ENCODE peak calls at places on chromosomes 12 and 14, in four cellular contexts. U is colonic mucosa, E is BJ, G is HL-60. M is an unnamed sample.

GRCh38 chr12:107580750-107581529 is 104.7 kb upstream of the PWP1 start:
- DNase-seq in G (no peak), U (no peak), E (no peak), M (peak; percentile 25)

GRCh38 chr12:43758728-43759563 is at the start of the genes IRAK4 and PUS7L:
- DNase-seq in E (peak; percentile 84), U (peak; percentile 96), G (peak; percentile 92), M (peak; percentile 99)

GRCh38 chr12:45464699-45465098 is 248.8 kb downstream of the ANO6 start:
- DNase-seq in U (no peak), G (no peak), E (no peak), M (peak; percentile 2)

GRCh38 chr12:78494911-78495310 is 369.7 kb upstream of the SYT1 start:
- DNase-seq in G (no peak), E (peak; percentile 28), U (no peak), M (no peak)

GRCh38 chr12:42804928-42805327 is 215.4 kb upstream of the PRICKLE1 start:
- DNase-seq in U (no peak), E (no peak), G (no peak), M (no peak)

GRCh38 chr14:69716483-69717187 is 50.3 kb upstream of the SRSF5 start:
- DNase-seq in U (no peak), G (peak; percentile 66), E (peak; percentile 40), M (peak; percentile 41)

GRCh38 chr12:72230589-72230988 is 41.6 kb upstream of the TRHDE start:
- DNase-seq in G (no peak), U (no peak), E (peak; percentile 26), M (no peak)

GRCh38 chr12:10409387-10409786 is at the start of gene KLRC4:
- DNase-seq in E (no peak), U (no peak), G (peak; percentile 22), M (peak; percentile 9)

GRCh38 chr12:6215932-6216494 is 15.8 kb downstream of the CD9 start:
- DNase-seq in U (peak; percentile 90), G (no peak), E (peak; percentile 51), M (peak; percentile 79)

GRCh38 chr12:102653406-102653805 is 173.0 kb upstream of the IGF1 start:
- DNase-seq in U (no peak), E (no peak), G (no peak), M (no peak)

GRCh38 chr12:40226652-40227051 is 1.9 kb downstream of the LRRK2 start:
- DNase-seq in E (peak; percentile 54), U (no peak), G (no peak), M (no peak)

GRCh38 chr14:24315807-24316596 is 4.7 kb downstream of the LTB4R start:
- DNase-seq in E (no peak), G (no peak), U (peak; percentile 73), M (peak; percentile 95)

GRCh38 chr12:105279460-105280056 is 43.6 kb upstream of the APPL2 start:
- DNase-seq in E (no peak), G (no peak), U (peak; percentile 67), M (peak; percentile 48)

GRCh38 chr12:76790564-76791552 is 26.9 kb downstream of the ZDHHC17 start:
- DNase-seq in U (no peak), E (no peak), G (no peak), M (peak; percentile 32)

GRCh38 chr14:28494196-28494595 is 272.4 kb upstream of the FOXG1 start:
- DNase-seq in G (no peak), U (no peak), E (no peak), M (no peak)

GRCh38 chr14:35558680-35559079 is 24.7 kb downstream of the INSM2 start:
- DNase-seq in E (no peak), U (no peak), G (no peak), M (no peak)

GRCh38 chr12:124917135-124917840 is 2.8 kb upstream of the UBC start:
- DNase-seq in G (peak; percentile 99), U (peak; percentile 97), E (peak; percentile 99), M (peak; percentile 100)

GRCh38 chr12:10982244-10982643 is 4.5 kb downstream of the TAS2R50 start:
- DNase-seq in G (no peak), E (no peak), U (no peak), M (peak; percentile 35)

GRCh38 chr12:74021937-74022336 is 515.7 kb upstream of the ATXN7L3B start:
- DNase-seq in G (peak; percentile 5), U (peak; percentile 24), E (no peak), M (peak; percentile 48)

GRCh38 chr14:59126714-59127436 is 61.6 kb upstream of the DAAM1 start:
- DNase-seq in G (peak; percentile 22), E (no peak), U (no peak), M (peak; percentile 66)

GRCh38 chr14:80404413-80404812 is 193.1 kb upstream of the DIO2 start:
- DNase-seq in G (no peak), E (no peak), U (no peak), M (no peak)

GRCh38 chr12:46872135-46872534 is 46.3 kb upstream of the SLC38A4 start:
- DNase-seq in E (no peak), G (no peak), U (no peak), M (no peak)

GRCh38 chr14:72607386-72608125 is 286.3 kb downstream of the DPF3 start:
- DNase-seq in E (no peak), U (peak; percentile 7), G (no peak), M (no peak)

GRCh38 chr14:81220488-81220766 is 332 bp downstream of the GTF2A1 start:
- DNase-seq in U (no peak), G (no peak), E (no peak), M (no peak)

GRCh38 chr14:77120771-77121743 is 20.5 kb downstream of the ZDHHC22 start:
- DNase-seq in G (no peak), E (no peak), U (no peak), M (peak; percentile 77)

DNA sequence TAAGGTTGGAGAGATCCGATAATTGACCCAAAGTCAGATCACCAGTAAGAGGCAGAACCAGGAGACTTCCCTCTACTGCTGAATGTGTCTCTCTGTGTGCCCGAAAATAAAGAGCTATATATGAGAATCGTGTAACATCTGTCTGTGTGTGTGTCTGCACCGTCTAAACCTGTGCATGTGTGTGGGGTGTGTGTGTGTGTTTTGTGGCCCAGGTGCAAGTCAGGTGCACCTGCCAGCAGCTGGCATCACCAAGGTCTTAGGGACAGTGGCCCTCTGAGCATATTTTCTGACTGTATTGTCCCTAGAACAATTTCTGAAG is 24.7 kb upstream of the KRT78 start:
- DNase-seq in G (no peak), E (no peak), U (no peak), M (no peak)
- H3K4me3 ChIP-seq in G (no peak overlapping the region), E (no peak overlapping the region), U (peak overlapping the region; percentile 40), M (no peak overlapping the region)

GRCh38 chr12:108633081-108633533 is 587 bp downstream of the SELPLG start:
- DNase-seq in G (no peak), E (no peak), U (no peak), M (no peak)
- H3K4me3 ChIP-seq in G (peak overlapping the region; percentile 53), E (no peak overlapping the region), U (peak overlapping the region; percentile 27), M (peak overlapping the region; percentile 9)

DNA sequence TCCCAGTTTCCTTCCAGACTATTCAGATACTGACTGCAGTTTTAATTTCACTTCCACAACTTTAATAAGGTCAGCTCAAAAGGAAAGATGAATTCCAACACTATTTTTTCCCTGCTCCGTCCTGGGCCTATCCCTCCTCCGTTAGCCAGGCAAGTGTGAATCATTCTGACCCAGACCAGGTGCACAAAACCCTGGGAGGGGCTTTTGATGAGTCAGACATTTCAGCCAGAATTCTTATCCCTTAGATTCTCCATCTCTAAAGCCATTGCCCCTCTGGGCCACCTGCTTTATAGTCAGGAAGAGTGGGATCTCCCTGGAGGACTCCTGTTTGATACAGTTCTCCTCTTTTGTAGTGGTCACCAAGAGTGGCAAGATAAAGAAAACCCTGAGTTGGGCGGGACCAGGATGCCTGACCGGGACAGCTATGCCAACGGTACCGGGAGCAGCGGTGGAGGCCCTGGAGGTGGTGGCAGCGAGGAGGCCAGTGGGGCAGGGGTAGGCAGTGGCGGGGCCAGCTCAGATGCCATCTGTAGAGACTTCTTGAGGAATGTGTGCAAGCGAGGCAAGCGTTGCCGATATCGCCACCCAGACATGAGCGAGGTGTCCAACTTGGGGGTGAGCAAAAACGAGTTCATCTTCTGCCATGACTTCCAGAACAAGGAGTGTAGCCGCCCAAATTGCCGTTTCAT is 2.2 kb downstream of the ZC3H10 start:
- DNase-seq in E (no peak), G (no peak), U (no peak), M (no peak)
- H3K4me3 ChIP-seq in E (no peak overlapping the region), G (no peak overlapping the region), U (no peak overlapping the region), M (no peak overlapping the region)

GRCh38 chr12:89540586-89540985 is 14.7 kb upstream of the POC1B start:
- DNase-seq in E (no peak), G (no peak), U (no peak), M (no peak)

GRCh38 chr12:89539425-89540117 is 13.7 kb upstream of the POC1B start:
- DNase-seq in U (no peak), G (no peak), E (no peak), M (no peak)

GRCh38 chr12:89538902-89539301 is 13.1 kb upstream of the POC1B start:
- DNase-seq in G (no peak), U (no peak), E (no peak), M (peak; percentile 78)

GRCh38 chr12:89542912-89543592 is 17.2 kb upstream of the POC1B start:
- DNase-seq in U (peak; percentile 81), G (no peak), E (no peak), M (peak; percentile 91)

DNA sequence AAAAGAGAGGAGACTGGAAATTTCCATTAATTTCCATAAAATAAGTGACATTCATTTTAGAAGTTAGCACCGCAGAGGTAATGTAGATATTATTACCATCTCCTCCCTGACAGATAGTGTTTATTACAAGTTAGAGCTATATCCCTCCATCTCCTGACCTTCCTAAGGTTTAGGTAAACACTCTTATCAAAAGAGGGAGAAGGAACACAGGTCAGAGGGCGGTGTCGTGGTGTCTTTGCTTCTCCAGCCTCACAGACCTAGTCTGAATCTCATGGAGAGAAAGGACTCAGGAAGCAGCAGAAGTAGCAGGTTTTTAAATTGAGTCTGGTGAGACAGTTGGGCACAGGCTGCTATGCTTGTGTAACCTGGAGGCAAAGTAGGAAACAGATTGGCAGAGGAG is 11.5 kb upstream of the POC1B start:
- DNase-seq in G (no peak), E (no peak), U (no peak), M (peak; percentile 60)
- H3K4me3 ChIP-seq in G (no peak overlapping the region), E (no peak overlapping the region), U (no peak overlapping the region), M (no peak overlapping the region)

M was measured in small intestine.